ENCODE peak calls at places on chromosomes 12 and 14, in five cellular contexts. K is astrocyte of the spinal cord, I is upper lobe of right lung, C is GM12865, P is heart right ventricle. J is an unnamed sample.

GRCh38 chr14:65471038-65471878 is 58.7 kb downstream of the FUT8 start:
- DNase-seq in P (no peak), K (no peak), I (no peak), C (peak; percentile 63), J (no peak)

GRCh38 chr14:50347521-50347920 is 35.4 kb downstream of the DMAC2L start:
- DNase-seq in P (no peak), I (no peak), C (no peak), K (peak; percentile 50), J (no peak)

GRCh38 chr14:37051153-37051552 is 121.3 kb downstream of the SLC25A21 start:
- DNase-seq in K (peak; percentile 37), C (no peak), P (no peak), I (no peak), J (no peak)

GRCh38 chr12:3461391-3461790 is 29.6 kb upstream of the PRMT8 start:
- DNase-seq in K (peak; percentile 7), C (no peak), P (peak; percentile 33), I (no peak), J (no peak)

GRCh38 chr12:32115404-32116104 is 8.9 kb downstream of the BICD1 start:
- DNase-seq in K (peak; percentile 99), P (peak; percentile 50), I (peak; percentile 67), C (peak; percentile 57), J (no peak)

GRCh38 chr14:87994974-87995373 is 2.0 kb upstream of the GALC start:
- DNase-seq in P (no peak), I (no peak), K (no peak), C (peak; percentile 83), J (no peak)

GRCh38 chr12:131092911-131093901 is 139.5 kb downstream of the ADGRD1 start:
- DNase-seq in P (peak; percentile 7), I (peak; percentile 51), K (no peak), C (peak; percentile 88), J (peak; percentile 44)

GRCh38 chr12:48165089-48166031 is 8.0 kb upstream of the ASB8 start:
- DNase-seq in C (peak; percentile 82), P (no peak), K (peak; percentile 52), I (no peak), J (no peak)

GRCh38 chr14:98229676-98230366 is 1042.2 kb downstream of the BCL11B start:
- DNase-seq in C (peak; percentile 67), I (no peak), K (peak; percentile 23), P (no peak), J (no peak)

GRCh38 chr12:78898416-78898815 is 33.8 kb downstream of the SYT1 start:
- DNase-seq in P (peak; percentile 47), K (peak; percentile 73), I (no peak), C (no peak), J (no peak)

GRCh38 chr12:21891763-21892217 is 49.4 kb downstream of the ABCC9 start:
- DNase-seq in I (no peak), K (no peak), C (no peak), P (peak; percentile 27), J (no peak)

GRCh38 chr12:94261781-94262180 is 113.4 kb downstream of the PLXNC1 start:
- DNase-seq in K (no peak), P (no peak), C (no peak), I (no peak), J (no peak)

GRCh38 chr12:131203666-131204415 is 250.1 kb downstream of the ADGRD1 start:
- DNase-seq in I (peak; percentile 48), K (no peak), C (no peak), P (no peak), J (no peak)

GRCh38 chr12:47591795-47592194 is 114.0 kb downstream of the RPAP3 start:
- DNase-seq in K (no peak), C (no peak), I (no peak), P (no peak), J (no peak)

GRCh38 chr12:97048421-97049035 is 141.5 kb downstream of the NEDD1 start:
- DNase-seq in I (no peak), P (no peak), C (peak; percentile 51), K (no peak), J (no peak)

GRCh38 chr12:121579190-121579791 is 1.5 kb downstream of the KDM2B start:
- DNase-seq in P (peak; percentile 47), I (peak; percentile 75), K (no peak), C (peak; percentile 35), J (peak; percentile 61)

GRCh38 chr14:31025335-31026075 is at the start of gene AP4S1:
- DNase-seq in P (peak; percentile 43), K (peak; percentile 27), I (peak; percentile 79), C (peak; percentile 51), J (peak; percentile 64)

GRCh38 chr14:103188691-103189480 is 65.6 kb downstream of the TNFAIP2 start:
- DNase-seq in C (peak; percentile 31), K (no peak), P (peak; percentile 62), I (peak; percentile 67), J (peak; percentile 51)

GRCh38 chr14:41380017-41380416 is 226.7 kb upstream of the LRFN5 start:
- DNase-seq in C (no peak), P (no peak), K (no peak), I (no peak), J (no peak)
- H3K4me3 ChIP-seq in C (no peak overlapping the region), P (no peak overlapping the region), K (no peak overlapping the region), I (no peak overlapping the region), J (no peak overlapping the region)

DNA sequence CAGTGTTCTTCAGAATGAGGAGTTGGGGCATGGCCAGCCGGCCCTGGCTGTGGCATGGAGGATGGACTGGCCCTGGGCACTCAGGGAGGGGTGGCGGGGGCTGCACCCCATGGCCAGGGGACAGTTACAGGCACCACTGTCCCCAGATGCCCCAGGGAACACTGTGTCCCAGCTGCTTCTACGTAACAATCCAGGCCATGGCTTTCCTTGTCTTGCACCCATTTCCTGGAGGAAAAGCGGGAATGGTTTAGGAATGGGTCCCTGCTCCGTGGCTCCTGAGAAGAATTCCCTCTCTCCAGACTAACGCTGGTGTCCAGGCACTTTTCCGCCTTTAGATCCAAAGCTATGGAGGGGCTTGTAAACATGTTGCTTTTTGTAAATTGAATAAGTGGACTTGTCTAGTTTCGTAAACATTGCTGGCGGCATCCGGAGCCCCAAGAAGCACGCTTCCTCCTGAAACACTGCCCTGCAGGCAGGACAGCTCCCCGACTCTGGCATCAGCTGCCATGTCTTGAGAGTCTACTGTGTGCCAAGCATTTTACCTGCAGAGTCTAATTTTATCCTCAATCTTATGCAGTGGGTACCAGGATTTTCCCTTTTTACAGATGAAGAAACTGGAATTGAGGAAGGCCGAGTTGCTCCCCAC is 238.3 kb downstream of the SLC41A2 start:
- DNase-seq in I (no peak), K (no peak), P (no peak), C (no peak), J (no peak)
- H3K4me3 ChIP-seq in I (peak overlapping the region; percentile 36), K (no peak overlapping the region), P (peak overlapping the region; percentile 13), C (no peak overlapping the region), J (peak overlapping the region; percentile 48)

GRCh38 chr14:23663711-23664110 is 27.5 kb downstream of the DHRS2 start:
- DNase-seq in C (no peak), P (no peak), K (no peak), I (no peak), J (no peak)
- H3K4me3 ChIP-seq in C (no peak overlapping the region), P (no peak overlapping the region), K (no peak overlapping the region), I (no peak overlapping the region), J (no peak overlapping the region)

DNA sequence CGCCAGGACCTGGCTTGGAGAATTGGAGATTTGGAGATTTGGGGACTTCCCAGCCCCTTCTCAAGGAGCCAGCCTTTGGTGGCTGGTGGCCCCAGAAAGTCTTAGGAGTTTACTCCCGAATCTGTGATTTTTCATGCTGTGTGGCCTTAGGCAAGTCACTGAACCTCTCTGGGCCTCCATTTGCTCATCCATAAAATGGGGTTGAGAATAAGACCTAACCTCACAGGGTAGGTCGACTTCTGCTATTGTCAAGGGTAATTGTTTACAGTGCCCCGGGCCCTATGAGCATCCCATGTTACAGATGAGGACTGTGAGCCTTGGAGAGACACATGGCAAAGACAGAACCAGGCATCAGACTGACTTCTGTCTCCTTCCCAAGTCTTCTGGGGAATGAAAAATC is 16.2 kb upstream of the TMEM119 start:
- DNase-seq in P (no peak), K (no peak), I (no peak), C (no peak), J (no peak)
- H3K4me3 ChIP-seq in P (no peak overlapping the region), K (no peak overlapping the region), I (no peak overlapping the region), C (no peak overlapping the region), J (no peak overlapping the region)

GRCh38 chr12:13941258-13942249 is 39.8 kb downstream of the GRIN2B start:
- DNase-seq in K (peak; percentile 22), P (no peak), C (peak; percentile 71), I (no peak), J (no peak)
- H3K4me3 ChIP-seq in K (no peak overlapping the region), P (no peak overlapping the region), C (no peak overlapping the region), I (no peak overlapping the region), J (no peak overlapping the region)

J was measured in lower lobe of right lung.